ENCODE peak calls at places on chromosomes 12 and 14, in ten cellular contexts. G, F, Y, M, E, L, K, R, J and B are unnamed samples. For H3K27me3 and H3K9me3, the result is how much of the 10 kb centered on the place peaks cover.

GRCh38 chr12:95967301-95967700 is 24.2 kb downstream of the AMDHD1 start:
- DNase-seq in J (no peak), K (no peak), F (no peak), G (no peak), E (no peak), L (no peak), Y (no peak), R (no peak), M (no peak), B (no peak)

GRCh38 chr14:105138021-105138541 is 30.5 kb downstream of the JAG2 start:
- DNase-seq in K (no peak), R (no peak), Y (peak), L (no peak), J (peak), F (no peak), M (no peak), G (no peak), E (no peak), B (no peak)

GRCh38 chr14:103068351-103069073 is 11.2 kb upstream of the CDC42BPB start:
- DNase-seq in G (no peak), M (no peak), E (no peak), Y (no peak), R (no peak), J (no peak), K (no peak), F (no peak), L (no peak), B (no peak)

GRCh38 chr12:31887109-31887811 is 72.0 kb upstream of the RESF1 start:
- DNase-seq in E (no peak), L (no peak), F (no peak), K (no peak), J (no peak), R (no peak), M (no peak), G (no peak), Y (no peak), B (no peak)

GRCh38 chr14:24921903-24922302 is 128.0 kb downstream of the STXBP6 start:
- DNase-seq in F (no peak), L (no peak), M (no peak), J (no peak), Y (no peak), G (no peak), R (peak), E (no peak), K (peak), B (no peak)

GRCh38 chr14:68863610-68864300 is 70.9 kb upstream of the ZFP36L1 start:
- DNase-seq in F (no peak), M (no peak), J (no peak), Y (no peak), E (no peak), L (no peak), G (no peak), R (no peak), K (no peak), B (no peak)

GRCh38 chr12:11553871-11554533 is 95.5 kb upstream of the ETV6 start:
- DNase-seq in J (peak), K (peak), F (no peak), G (no peak), L (no peak), Y (no peak), E (peak), R (peak), M (peak), B (no peak)

GRCh38 chr12:4909734-4910501 is at the start of gene KCNA1:
- DNase-seq in M (no peak), R (peak), G (no peak), L (no peak), E (peak), J (peak), F (peak), K (no peak), Y (no peak), B (peak)

GRCh38 chr14:104633276-104633861 is 28.8 kb upstream of the TMEM179 start:
- DNase-seq in Y (no peak), F (no peak), G (no peak), J (no peak), M (no peak), E (no peak), R (no peak), L (no peak), K (no peak), B (no peak)

GRCh38 chr14:104935026-104935650 is 10.5 kb downstream of the PLD4 start:
- DNase-seq in Y (no peak), K (no peak), J (no peak), G (no peak), E (no peak), F (no peak), M (no peak), L (no peak), R (peak), B (no peak)

GRCh38 chr14:101797785-101798342 is 36.4 kb downstream of the PPP2R5C start:
- DNase-seq in E (no peak), G (no peak), F (no peak), R (no peak), Y (no peak), M (no peak), L (no peak), K (no peak), J (no peak), B (no peak)

GRCh38 chr12:48002179-48002601 is 2.1 kb downstream of the COL2A1 start:
- DNase-seq in K (no peak), Y (no peak), G (peak), L (no peak), E (no peak), J (peak), R (peak), M (no peak), F (no peak), B (no peak)

GRCh38 chr14:64879635-64880381 is at the start of gene SPTB:
- DNase-seq in M (peak), L (peak), G (peak), J (peak), K (no peak), R (no peak), E (no peak), Y (peak), F (peak), B (peak)

GRCh38 chr12:77031745-77032144 is 33.6 kb downstream of the E2F7 start:
- DNase-seq in Y (no peak), G (no peak), K (peak), R (peak), F (no peak), M (no peak), J (no peak), L (no peak), E (no peak), B (no peak)

GRCh38 chr12:94875525-94875924 is 128.0 kb downstream of the NDUFA12 start:
- DNase-seq in M (no peak), R (peak), K (no peak), L (no peak), Y (no peak), G (no peak), E (peak), F (no peak), J (peak), B (no peak)

GRCh38 chr12:90801776-90802175 is 153.2 kb downstream of the CCER1 start:
- DNase-seq in Y (no peak), E (no peak), M (no peak), K (peak), J (no peak), F (no peak), L (no peak), G (no peak), R (peak), B (no peak)

GRCh38 chr12:130560321-130560720 is 155.8 kb downstream of the RIMBP2 start:
- DNase-seq in Y (no peak), K (no peak), M (no peak), R (no peak), G (no peak), F (no peak), J (no peak), L (no peak), E (no peak), B (no peak)

GRCh38 chr12:11863478-11863906 is 207.2 kb upstream of the BCL2L14 start:
- DNase-seq in J (no peak), F (peak), K (no peak), G (peak), R (no peak), E (no peak), Y (no peak), L (no peak), M (no peak), B (peak)

GRCh38 chr12:124500232-124501079 is 67.0 kb downstream of the NCOR2 start:
- DNase-seq in G (no peak), K (peak), Y (no peak), J (peak), R (peak), E (peak), F (peak), L (peak), M (no peak), B (no peak)

GRCh38 chr12:70427611-70428010 is 61.5 kb downstream of the KCNMB4 start:
- DNase-seq in M (no peak), R (no peak), K (no peak), Y (no peak), G (no peak), L (no peak), J (no peak), F (no peak), E (no peak), B (no peak)

GRCh38 chr14:22070119-22070982 is 396.7 kb upstream of the OR4E1 start:
- DNase-seq in K (no peak), E (no peak), J (peak), Y (no peak), G (no peak), R (peak), L (peak), M (peak), F (peak), B (peak)

GRCh38 chr12:76863005-76863670 is 15.7 kb downstream of the CSRP2 start:
- DNase-seq in Y (no peak), E (no peak), L (no peak), J (no peak), R (no peak), K (peak), M (no peak), F (no peak), G (no peak), B (no peak)

GRCh38 chr14:50399251-50400032 is 2.8 kb upstream of the CDKL1 start:
- DNase-seq in K (peak), J (no peak), F (no peak), Y (no peak), R (peak), M (no peak), E (no peak), L (no peak), G (no peak), B (no peak)

GRCh38 chr12:87266305-87266704 is 762.9 kb downstream of the C12orf50 start:
- DNase-seq in J (no peak), M (no peak), R (no peak), K (no peak), E (no peak), L (no peak), Y (no peak), G (no peak), F (no peak), B (no peak)

GRCh38 chr14:97408937-97409860 is 612.0 kb downstream of the VRK1 start:
- DNase-seq in K (no peak), G (no peak), R (no peak), E (no peak), M (no peak), L (no peak), J (no peak), Y (no peak), F (no peak), B (no peak)

GRCh38 chr14:100664234-100664633 is 62.5 kb upstream of the DLK1 start:
- DNase-seq in E (no peak), L (no peak), G (peak), F (no peak), R (no peak), M (no peak), Y (no peak), J (no peak), K (no peak), B (no peak)

GRCh38 chr12:58882796-58883195 is 37.5 kb downstream of the LRIG3 start:
- DNase-seq in J (peak), K (no peak), E (no peak), G (no peak), R (no peak), M (no peak), F (no peak), Y (no peak), L (no peak), B (no peak)

GRCh38 chr12:101908395-101908794 is 31.0 kb downstream of the DRAM1 start:
- DNase-seq in J (no peak), K (no peak), F (no peak), Y (no peak), R (no peak), E (no peak), M (no peak), G (no peak), L (no peak), B (no peak)

DNA sequence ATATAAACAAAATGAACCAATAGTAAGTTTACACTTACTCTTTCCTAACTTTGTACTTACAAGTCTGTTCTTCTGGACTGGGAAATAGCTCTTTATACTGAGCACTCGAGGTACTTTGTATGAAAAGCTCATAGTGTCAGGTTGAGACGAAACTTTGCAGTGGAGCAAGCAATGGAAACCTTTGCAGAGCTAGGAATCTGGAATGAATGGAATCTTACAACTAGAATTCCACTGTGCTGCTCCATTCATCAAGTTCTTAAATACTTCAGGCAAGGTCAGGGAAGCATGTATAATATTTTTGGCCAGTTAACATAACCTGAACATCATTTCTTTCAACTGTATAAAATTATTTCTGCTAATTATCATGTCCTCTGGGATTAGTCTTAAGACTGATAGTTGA is 1327.5 kb upstream of the FLRT2 start:
- DNase-seq in E (no peak), J (no peak), R (no peak), Y (no peak), F (no peak), G (no peak), K (no peak), M (no peak), L (no peak), B (no peak)
- H3K27me3 ChIP-seq in E (under half), J (under half), R (under half), Y (under half), F (under half), G (under half), K (under half), M (under half), L (under half), B (under half)

DNA sequence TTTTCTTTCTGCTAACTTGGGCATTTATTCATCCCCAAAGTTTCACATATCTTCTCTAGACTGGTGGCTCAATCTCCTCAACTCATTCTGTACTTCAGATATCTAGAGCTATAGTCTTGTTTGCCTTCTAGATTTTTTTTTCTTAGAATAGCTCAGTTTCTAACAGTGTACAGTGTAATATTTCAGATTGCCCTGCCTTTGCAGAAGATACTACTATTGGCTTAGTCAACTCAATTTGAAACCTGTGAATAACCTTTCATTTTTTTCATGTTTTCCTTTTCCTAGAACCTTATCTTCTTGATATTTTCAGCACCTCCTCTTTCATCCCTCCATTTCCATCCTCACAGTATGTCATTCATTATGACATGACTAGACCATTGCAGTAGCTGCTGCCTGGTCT is 69.6 kb downstream of the OTOGL start:
- DNase-seq in F (no peak), K (no peak), Y (no peak), J (no peak), R (no peak), E (no peak), G (no peak), M (no peak), L (no peak), B (no peak)
- H3K9me3 ChIP-seq in F (under half), K (under half), Y (under half), J (under half), R (under half), E (under half), G (under half), M (under half), L (under half), B (under half)

GRCh38 chr12:102966200-102966941 is 8.9 kb downstream of the ASCL1 start:
- DNase-seq in G (no peak), M (no peak), K (no peak), Y (no peak), L (no peak), E (no peak), R (no peak), F (no peak), J (no peak), B (no peak)
- H3K27me3 ChIP-seq in G (under half), M (under half), K (under half), Y (under half), L (half or more), E (half or more), R (under half), F (under half), J (half or more), B (under half)

GRCh38 chr14:29587761-29588160 is 339.9 kb downstream of the PRKD1 start:
- DNase-seq in J (no peak), L (no peak), M (no peak), G (no peak), F (no peak), E (no peak), K (no peak), R (no peak), Y (no peak), B (no peak)
- H3K9me3 ChIP-seq in J (under half), L (under half), M (under half), G (under half), F (under half), E (under half), K (under half), R (under half), Y (under half), B (under half)

GRCh38 chr14:21069388-21070082 is 569 bp upstream of the ARHGEF40 start:
- DNase-seq in Y (no peak), M (peak), E (no peak), G (peak), F (peak), L (no peak), K (peak), R (no peak), J (peak), B (peak)

GRCh38 chr14:21070083-21070609 is at the start of gene ARHGEF40:
- DNase-seq in Y (no peak), G (peak), E (no peak), K (peak), F (peak), R (no peak), L (peak), J (peak), M (peak), B (peak)

GRCh38 chr14:21068521-21069387 is 1.4 kb upstream of the ARHGEF40 start:
- DNase-seq in G (peak), R (no peak), F (peak), Y (no peak), J (peak), E (no peak), K (peak), M (peak), L (peak), B (peak)

GRCh38 chr14:21063479-21063878 is 5.9 kb downstream of the RNASE8 start:
- DNase-seq in G (no peak), L (no peak), J (no peak), E (no peak), F (no peak), K (peak), Y (no peak), M (no peak), R (no peak), B (no peak)

DNA sequence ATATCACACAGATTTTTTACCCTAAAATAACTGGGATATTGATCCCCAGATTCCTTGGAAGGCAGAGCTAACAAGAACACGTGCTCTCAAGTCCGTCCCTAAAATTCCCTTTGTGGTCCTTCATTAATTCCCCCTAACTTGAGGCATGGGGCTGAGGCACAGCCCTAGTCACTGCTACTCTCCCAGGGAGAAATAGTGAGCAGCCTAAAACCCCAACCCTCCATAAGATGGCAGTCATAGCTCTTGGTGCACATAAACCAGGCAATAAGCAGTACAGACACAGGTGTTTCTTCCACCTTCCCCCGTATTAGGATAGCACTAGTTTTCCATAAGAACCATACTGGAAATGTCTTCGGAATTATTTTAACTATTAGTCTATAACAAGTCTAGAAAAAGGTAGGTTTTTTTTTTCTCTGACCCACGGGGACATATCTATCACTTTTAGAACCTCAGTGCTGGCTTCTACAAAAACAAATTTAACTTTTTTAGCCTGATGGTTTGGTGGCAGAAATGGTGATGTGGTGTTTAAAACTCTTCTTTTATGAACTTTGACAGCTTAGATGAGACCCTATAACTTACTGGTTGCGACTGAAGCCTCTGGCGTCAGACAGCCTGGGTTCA is 3.1 kb upstream of the ARHGEF40 start:
- DNase-seq in J (no peak), E (no peak), F (no peak), M (no peak), Y (no peak), L (no peak), K (no peak), R (peak), G (no peak), B (no peak)
- H3K27me3 ChIP-seq in J (under half), E (under half), F (under half), M (under half), Y (under half), L (under half), K (under half), R (under half), G (under half), B (under half)

GRCh38 chr12:34387711-34388635 is 365.7 kb downstream of the ALG10 start:
- DNase-seq in Y (no peak), E (no peak), G (no peak), R (no peak), L (no peak), F (no peak), J (no peak), M (no peak), K (no peak), B (no peak)

GRCh38 chr12:34389378-34390170 is 367.3 kb downstream of the ALG10 start:
- DNase-seq in L (peak), R (no peak), Y (no peak), M (no peak), G (no peak), F (no peak), E (no peak), K (no peak), J (no peak), B (peak)

GRCh38 chr12:34390171-34390841 is 368.0 kb downstream of the ALG10 start:
- DNase-seq in F (no peak), L (peak), E (no peak), G (no peak), K (no peak), Y (peak), R (no peak), J (no peak), M (no peak), B (peak)

GRCh38 chr12:34386621-34387255 is 364.4 kb downstream of the ALG10 start:
- DNase-seq in L (no peak), Y (no peak), E (no peak), G (no peak), M (no peak), F (no peak), R (no peak), J (no peak), K (no peak), B (peak)

DNA sequence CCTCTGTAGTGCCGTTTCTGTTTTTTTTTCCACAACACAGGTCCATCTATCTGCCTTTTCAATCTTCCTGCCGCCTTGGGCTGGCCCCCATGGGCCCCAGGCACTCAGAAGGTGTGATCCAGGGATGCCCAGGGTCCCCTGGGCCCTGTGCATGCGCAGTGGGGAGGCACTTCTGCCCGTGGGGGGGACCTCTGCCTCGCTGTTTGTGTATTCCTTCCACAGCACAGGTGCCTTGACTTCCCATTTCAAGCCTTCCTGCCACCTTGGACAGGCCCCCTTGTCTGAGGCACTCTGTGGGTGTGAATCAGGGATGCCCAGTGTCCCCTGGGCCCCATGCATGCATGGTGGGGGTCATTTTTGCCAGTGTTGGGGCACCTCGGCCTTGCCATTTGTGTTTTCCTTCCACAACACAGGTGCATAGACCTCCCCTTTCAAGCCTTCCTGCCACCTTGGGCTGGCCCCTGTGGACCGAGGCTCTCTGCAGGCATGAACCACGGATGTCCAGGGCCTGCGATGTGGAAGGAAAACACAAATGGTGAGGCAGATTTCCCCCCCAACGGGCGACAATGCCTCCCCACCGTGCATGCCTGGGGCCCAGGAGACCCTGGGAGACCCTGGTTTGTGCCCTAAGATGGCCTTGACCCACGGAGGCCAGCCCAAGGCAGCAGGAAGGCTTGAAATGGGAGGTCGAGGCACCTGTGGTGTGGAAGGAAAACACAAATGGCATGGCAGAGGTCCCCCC is 366.5 kb downstream of the ALG10 start:
- DNase-seq in L (no peak), F (no peak), Y (no peak), R (no peak), M (no peak), E (no peak), G (no peak), J (no peak), K (no peak), B (peak)
- H3K9me3 ChIP-seq in L (under half), F (half or more), Y (half or more), R (half or more), M (under half), E (under half), G (under half), J (half or more), K (half or more), B (under half)

GRCh38 chr12:114447799-114448617 is 42.1 kb upstream of the TBX5 start:
- DNase-seq in G (no peak), L (no peak), Y (no peak), M (no peak), F (no peak), E (no peak), R (no peak), K (no peak), J (no peak), B (no peak)
- H3K27me3 ChIP-seq in G (under half), L (half or more), Y (half or more), M (under half), F (under half), E (half or more), R (under half), K (half or more), J (half or more), B (under half)